ENCODE peak calls at places on chromosomes 7 and 10, in four cellular contexts. E, Q, W and H are unnamed samples.

GRCh38 chr7:40469481-40469880 is 334.7 kb downstream of the SUGCT start:
- DNase-seq in E (no peak), Q (no peak), W (no peak), H (no peak)

GRCh38 chr10:75746356-75746755 is 314.9 kb downstream of the LRMDA start:
- DNase-seq in E (no peak), Q (peak), W (no peak), H (no peak)

GRCh38 chr7:136018104-136018503 is 40.9 kb upstream of the MTPN start:
- DNase-seq in E (no peak), Q (no peak), W (no peak), H (no peak)

GRCh38 chr10:132667613-132668394 is 118.1 kb downstream of the NKX6-2 start:
- DNase-seq in E (no peak), Q (no peak), W (no peak), H (no peak)

GRCh38 chr10:102227050-102227449 is 951 bp downstream of the ELOVL3 start:
- DNase-seq in E (no peak), Q (peak), W (no peak), H (no peak)

GRCh38 chr10:68155615-68156205 is 46.4 kb downstream of the MYPN start:
- DNase-seq in E (no peak), Q (no peak), W (no peak), H (no peak)

GRCh38 chr7:32479574-32480200 is 10.5 kb downstream of the LSM5 start:
- DNase-seq in E (no peak), Q (peak), W (peak), H (peak)

GRCh38 chr10:112779025-112779765 is 170.9 kb upstream of the TCF7L2 start:
- DNase-seq in E (no peak), Q (no peak), W (no peak), H (no peak)

GRCh38 chr10:89744021-89744420 is 42.6 kb downstream of the KIF20B start:
- DNase-seq in E (no peak), Q (no peak), W (no peak), H (no peak)

GRCh38 chr7:148802101-148802493 is 82.0 kb downstream of the EZH2 start:
- DNase-seq in E (no peak), Q (no peak), W (no peak), H (no peak)

GRCh38 chr7:16734148-16734726 is 19.3 kb upstream of the TSPAN13 start:
- DNase-seq in E (no peak), Q (no peak), W (no peak), H (no peak)

GRCh38 chr7:149625339-149625946 is 127.8 kb upstream of the ZNF746 start:
- DNase-seq in E (no peak), Q (peak), W (peak), H (peak)

GRCh38 chr10:1117651-1118050 is 61.5 kb downstream of the WDR37 start:
- DNase-seq in E (no peak), Q (no peak), W (no peak), H (no peak)

GRCh38 chr7:54153462-54153861 is 388.7 kb upstream of the VSTM2A start:
- DNase-seq in E (no peak), Q (no peak), W (no peak), H (no peak)

GRCh38 chr7:151682831-151683614 is 163.3 kb upstream of the RHEB start:
- DNase-seq in E (no peak), Q (no peak), W (no peak), H (no peak)

GRCh38 chr7:123140561-123140960 is 59.2 kb downstream of the SLC13A1 start:
- DNase-seq in E (no peak), Q (no peak), W (no peak), H (no peak)

GRCh38 chr7:40329601-40330153 is 194.9 kb downstream of the SUGCT start:
- DNase-seq in E (no peak), Q (peak), W (peak), H (peak)

GRCh38 chr10:94076325-94076841 is 82.7 kb downstream of the PLCE1 start:
- DNase-seq in E (no peak), Q (peak), W (no peak), H (peak)

GRCh38 chr10:29150010-29150409 is 138.9 kb upstream of the LYZL1 start:
- DNase-seq in E (no peak), Q (no peak), W (no peak), H (no peak)

GRCh38 chr7:958221-959200 is 4.0 kb upstream of the ADAP1 start:
- DNase-seq in E (no peak), Q (no peak), W (no peak), H (no peak)

GRCh38 chr10:129758591-129759021 is 205.5 kb downstream of the EBF3 start:
- DNase-seq in E (no peak), Q (no peak), W (no peak), H (no peak)

DNA sequence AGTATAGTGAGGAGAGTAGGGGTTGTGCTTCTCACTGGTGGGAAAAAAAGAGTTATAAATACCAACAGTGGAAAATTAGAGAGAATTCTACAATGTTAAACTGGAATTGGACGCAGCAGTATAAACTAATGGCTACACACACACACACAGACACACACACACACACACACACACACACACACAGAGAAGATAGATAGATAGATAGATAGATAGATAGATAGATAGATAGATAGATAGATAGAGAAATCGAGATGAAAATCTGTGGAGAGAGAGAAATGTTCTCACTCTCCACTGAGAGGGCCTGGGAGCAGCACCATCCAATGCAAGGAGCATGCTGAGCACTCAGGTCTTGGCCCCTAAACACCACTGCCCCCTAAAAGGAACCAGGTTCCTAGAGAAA is 99.9 kb upstream of the LRRC4 start:
- DNase-seq in E (no peak), Q (no peak), W (no peak), H (no peak)
- TF ChIP-seq BHLHE40 in E (no peak), Q (no peak), W (no peak), H (no peak)

GRCh38 chr7:92884218-92884617 is 47.8 kb upstream of the CDK6 start:
- DNase-seq in E (no peak), Q (no peak), W (no peak), H (no peak)

GRCh38 chr7:92881091-92881485 is 44.7 kb upstream of the CDK6 start:
- DNase-seq in E (no peak), Q (no peak), W (no peak), H (no peak)

GRCh38 chr7:92877367-92877766 is 41.0 kb upstream of the CDK6 start:
- DNase-seq in E (no peak), Q (no peak), W (no peak), H (no peak)

GRCh38 chr7:92882760-92883159 is 46.4 kb upstream of the CDK6 start:
- DNase-seq in E (no peak), Q (no peak), W (no peak), H (no peak)

DNA sequence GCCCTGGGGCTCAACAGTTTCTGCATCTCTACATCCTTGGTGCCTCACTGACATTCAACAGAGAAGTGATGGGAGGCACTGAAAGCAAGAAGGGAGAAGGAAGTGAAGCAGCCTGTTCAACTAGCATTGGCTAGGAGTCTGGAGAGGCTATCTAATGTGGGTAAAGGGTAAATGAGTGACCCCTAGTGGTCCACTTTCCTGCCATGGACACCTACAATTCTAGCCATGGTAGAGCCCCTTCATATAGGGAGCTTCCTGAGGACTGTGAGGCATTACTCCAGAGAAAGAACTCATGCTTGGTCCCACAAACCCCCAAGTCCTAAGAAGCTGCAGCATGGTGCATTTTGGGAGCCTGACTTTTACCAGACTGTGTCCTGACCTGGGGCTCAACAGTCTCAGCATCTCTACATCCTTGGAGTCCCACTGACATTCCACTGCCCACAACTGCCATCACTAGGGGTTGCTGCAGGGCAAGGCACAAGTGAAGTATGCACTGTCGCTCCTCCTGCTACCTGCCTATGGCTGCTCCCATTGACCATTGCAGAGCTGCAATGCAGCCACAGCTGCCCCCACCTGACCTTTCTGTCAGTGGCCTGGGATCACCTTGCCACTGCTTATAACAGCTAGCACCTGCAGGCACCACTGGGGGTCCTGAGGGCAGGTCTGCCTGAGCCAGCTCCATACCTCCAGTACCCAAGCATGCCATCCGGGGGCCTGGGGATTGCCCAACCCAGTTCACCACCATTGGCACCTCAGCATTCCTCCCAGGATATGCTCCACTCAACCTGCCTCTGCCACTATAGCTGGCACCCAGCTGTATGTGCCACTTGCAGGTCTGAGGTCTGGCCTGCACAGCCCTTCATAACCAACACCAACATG is 44.1 kb upstream of the CDK6 start:
- DNase-seq in E (no peak), Q (peak), W (peak), H (no peak)
- TF ChIP-seq FOXK2 in E (no peak), Q (no peak), W (no peak), H (no peak)

GRCh38 chr7:99369767-99370353 is 4.7 kb upstream of the ARPC1B start:
- DNase-seq in E (no peak), Q (no peak), W (peak), H (peak)

GRCh38 chr7:99366646-99367045 is 7.9 kb upstream of the ARPC1B start:
- DNase-seq in E (no peak), Q (no peak), W (no peak), H (no peak)

GRCh38 chr7:99365318-99366141 is 9.0 kb upstream of the ARPC1B start:
- DNase-seq in E (no peak), Q (peak), W (peak), H (peak)

GRCh38 chr7:99371376-99371920 is 3.1 kb upstream of the ARPC1B start:
- DNase-seq in E (no peak), Q (no peak), W (no peak), H (no peak)

DNA sequence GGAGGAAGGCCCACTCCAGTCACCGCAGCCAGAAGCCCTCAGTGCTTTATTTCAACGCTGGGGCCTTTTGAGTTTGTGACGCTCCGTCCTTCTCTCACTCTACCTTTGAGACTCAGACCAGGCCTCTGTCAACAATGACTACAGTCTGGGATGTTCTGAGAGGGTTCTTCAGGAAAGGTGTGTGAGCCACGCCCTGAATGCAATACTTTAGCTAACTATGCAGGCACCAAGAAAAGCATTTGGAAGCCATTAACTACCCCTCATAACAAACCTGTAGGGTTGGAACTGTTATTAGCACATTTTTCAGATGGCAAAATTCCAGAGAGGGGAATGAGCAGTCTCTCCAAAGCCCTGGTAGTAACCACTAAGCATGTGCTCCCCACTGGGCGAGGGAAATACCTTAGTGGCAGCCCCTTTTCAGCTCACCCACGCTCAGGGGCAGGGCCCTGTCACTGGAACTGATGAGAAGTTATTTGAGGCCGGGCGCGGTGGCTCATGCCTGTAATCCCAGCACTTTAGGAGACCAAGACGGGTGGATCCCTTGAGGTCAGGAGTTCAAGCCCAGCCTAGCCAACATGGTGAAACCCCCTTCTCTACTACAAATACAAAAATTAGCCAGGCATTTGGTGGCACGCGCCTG is 5.7 kb upstream of the ARPC1B start:
- DNase-seq in E (no peak), Q (no peak), W (no peak), H (no peak)
- TF ChIP-seq BHLHE40 in E (no peak), Q (no peak), W (no peak), H (no peak)

GRCh38 chr7:2862831-2863361 is 18.8 kb upstream of the GNA12 start:
- DNase-seq in E (no peak), Q (no peak), W (no peak), H (no peak)

GRCh38 chr7:2859952-2860351 is 15.8 kb upstream of the GNA12 start:
- DNase-seq in E (no peak), Q (no peak), W (no peak), H (no peak)

GRCh38 chr7:2863461-2864066 is 19.5 kb upstream of the GNA12 start:
- DNase-seq in E (peak), Q (peak), W (peak), H (no peak)

GRCh38 chr7:2861509-2861908 is 17.4 kb upstream of the GNA12 start:
- DNase-seq in E (no peak), Q (no peak), W (no peak), H (no peak)

GRCh38 chr7:2860627-2861133 is 16.6 kb upstream of the GNA12 start:
- DNase-seq in E (no peak), Q (peak), W (no peak), H (no peak)
- TF ChIP-seq FOXK2 in E (no peak), Q (no peak), W (no peak), H (no peak)

DNA sequence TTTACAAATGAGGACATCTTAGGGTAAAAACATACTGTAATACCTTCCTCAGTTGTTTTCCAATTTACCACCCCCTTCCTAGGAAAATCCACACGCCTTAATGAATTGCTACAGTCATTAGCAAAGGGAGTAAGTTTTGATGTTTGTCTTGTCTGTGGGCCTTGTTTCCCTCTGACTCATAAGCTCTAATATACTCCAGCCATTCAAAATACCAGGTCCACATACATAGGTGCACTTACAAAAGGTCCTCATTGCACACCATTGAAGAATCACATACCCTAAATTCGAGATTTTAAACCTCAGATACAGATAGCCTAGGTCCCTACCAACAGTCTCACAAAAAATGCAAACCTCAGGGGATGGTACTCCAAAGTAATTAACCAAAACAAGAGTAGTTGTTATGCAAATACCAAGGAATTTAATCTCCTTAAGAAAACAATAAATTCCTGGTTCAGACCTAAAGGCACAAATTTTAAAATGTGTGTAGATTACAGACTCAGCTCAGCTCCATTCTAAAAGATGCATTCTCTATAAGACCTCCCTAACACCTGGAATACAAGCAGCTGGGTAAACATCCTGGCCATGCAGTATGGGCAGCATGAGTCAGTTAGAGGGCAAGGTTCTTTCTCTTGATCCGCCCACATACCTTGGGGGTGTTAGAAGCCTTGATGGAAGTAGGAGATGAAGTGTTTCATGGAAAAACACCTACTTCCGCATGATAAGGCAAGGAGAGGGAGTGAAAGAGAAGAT is 3.0 kb upstream of the LIPK start:
- DNase-seq in E (no peak), Q (peak), W (peak), H (no peak)
- TF ChIP-seq BHLHE40 in E (no peak), Q (no peak), W (no peak), H (no peak)

GRCh38 chr7:102111063-102111757 is 175.5 kb upstream of the SH2B2 start:
- DNase-seq in E (no peak), Q (no peak), W (no peak), H (no peak)
- TF ChIP-seq FOXK2 in E (no peak), Q (no peak), W (no peak), H (no peak)